ENCODE peak calls at places on chromosomes 2 and 18, in ten cellular contexts. L is adrenal gland, A is AG10803, D is pancreas, F is HCT116, O is lung, T is foreskin keratinocyte, R is AG09319, C is thoracic aorta, V is heart right ventricle. Y is an unnamed sample.

GRCh38 chr2:220499281-220499680 is 871.9 kb downstream of the SLC4A3 start:
- DNase-seq in L (no peak), A (peak; percentile 64), D (no peak), F (no peak), O (no peak), T (peak; percentile 43), R (peak; percentile 28), C (no peak), V (peak; percentile 10), Y (peak; percentile 18)

GRCh38 chr18:49560277-49561126 is 1.4 kb upstream of the LIPG start:
- DNase-seq in L (no peak), A (no peak), D (no peak), F (no peak), O (no peak), T (peak; percentile 43), R (no peak), C (no peak), V (no peak), Y (peak; percentile 57)

GRCh38 chr2:46748121-46748520 is 167.5 kb downstream of the MCFD2 start:
- DNase-seq in L (no peak), A (no peak), D (no peak), F (no peak), O (no peak), T (no peak), R (no peak), C (no peak), V (no peak), Y (no peak)

GRCh38 chr2:96325038-96325883 is at the start of gene ITPRIPL1:
- DNase-seq in L (no peak), A (no peak), D (no peak), F (no peak), O (no peak), T (no peak), R (no peak), C (no peak), V (no peak), Y (peak; percentile 10)

GRCh38 chr2:12293868-12294267 is 422.9 kb upstream of the TRIB2 start:
- DNase-seq in L (no peak), A (no peak), D (no peak), F (no peak), O (no peak), T (no peak), R (no peak), C (no peak), V (no peak), Y (no peak)

GRCh38 chr2:47686018-47686417 is 96.9 kb upstream of the MSH6 start:
- DNase-seq in L (no peak), A (no peak), D (no peak), F (no peak), O (peak; percentile 29), T (no peak), R (no peak), C (no peak), V (no peak), Y (no peak)

GRCh38 chr2:33628031-33628430 is 28.9 kb upstream of the FAM98A start:
- DNase-seq in L (no peak), A (no peak), D (no peak), F (no peak), O (no peak), T (no peak), R (no peak), C (no peak), V (no peak), Y (no peak)

GRCh38 chr2:216216951-216217903 is 108.1 kb downstream of the XRCC5 start:
- DNase-seq in L (no peak), A (peak; percentile 34), D (no peak), F (no peak), O (no peak), T (peak; percentile 64), R (peak; percentile 12), C (no peak), V (no peak), Y (no peak)

DNA sequence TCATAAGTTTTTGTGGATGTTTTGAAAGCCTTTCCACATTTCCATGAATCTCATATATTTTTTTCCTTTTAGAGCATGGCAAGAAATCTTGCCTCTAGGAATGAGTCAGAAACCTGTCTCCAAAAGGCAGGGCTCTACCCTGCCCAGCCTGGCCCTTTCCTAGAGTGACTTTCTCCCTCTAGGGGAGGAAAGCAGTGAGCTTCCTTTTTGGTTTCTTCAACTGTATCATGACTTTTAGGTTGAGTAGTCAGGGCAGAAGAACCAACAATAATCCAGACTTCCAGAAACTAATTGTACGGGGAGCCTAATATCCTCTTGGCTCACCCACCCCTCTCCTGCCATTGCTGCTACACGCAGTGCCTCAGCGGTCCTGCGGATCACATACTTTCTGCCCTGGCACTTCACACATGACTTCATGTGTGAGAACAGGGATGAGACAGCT is 300.3 kb downstream of the AGPS start:
- DNase-seq in L (no peak), A (peak; percentile 3), D (no peak), F (no peak), O (no peak), T (peak; percentile 79), R (no peak), C (no peak), V (no peak), Y (peak; percentile 47)
- TF ChIP-seq CTCF in L (no peak), A (no peak), D (no peak), F (no peak), O (no peak), T (peak; percentile 62), R (no peak), C (no peak), V (no peak), Y (peak; percentile 33)

GRCh38 chr2:43220229-43220981 is 6.0 kb downstream of the ZFP36L2 start:
- DNase-seq in L (no peak), A (peak; percentile 51), D (no peak), F (no peak), O (no peak), T (peak; percentile 78), R (no peak), C (no peak), V (no peak), Y (no peak)

GRCh38 chr2:43218221-43218549 is 8.2 kb downstream of the ZFP36L2 start:
- DNase-seq in L (no peak), A (peak; percentile 50), D (no peak), F (no peak), O (no peak), T (no peak), R (no peak), C (no peak), V (no peak), Y (no peak)

GRCh38 chr2:43218550-43219382 is 7.6 kb downstream of the ZFP36L2 start:
- DNase-seq in L (peak; percentile 57), A (peak; percentile 29), D (peak; percentile 65), F (no peak), O (peak; percentile 72), T (peak; percentile 75), R (no peak), C (no peak), V (peak; percentile 76), Y (peak; percentile 64)

GRCh38 chr2:43220982-43221659 is 5.3 kb downstream of the ZFP36L2 start:
- DNase-seq in L (peak; percentile 61), A (peak; percentile 91), D (peak; percentile 67), F (no peak), O (peak; percentile 53), T (peak; percentile 90), R (peak; percentile 96), C (no peak), V (peak; percentile 76), Y (peak; percentile 19)

GRCh38 chr2:43219383-43220228 is 6.8 kb downstream of the ZFP36L2 start:
- DNase-seq in L (peak; percentile 85), A (peak; percentile 78), D (peak; percentile 90), F (peak; percentile 75), O (peak; percentile 88), T (peak; percentile 86), R (no peak), C (peak; percentile 46), V (peak; percentile 90), Y (peak; percentile 91)
- TF ChIP-seq CTCF in L (no peak), A (no peak), D (no peak), F (no peak), O (no peak), T (no peak), R (no peak), C (no peak), V (no peak), Y (no peak)

DNA sequence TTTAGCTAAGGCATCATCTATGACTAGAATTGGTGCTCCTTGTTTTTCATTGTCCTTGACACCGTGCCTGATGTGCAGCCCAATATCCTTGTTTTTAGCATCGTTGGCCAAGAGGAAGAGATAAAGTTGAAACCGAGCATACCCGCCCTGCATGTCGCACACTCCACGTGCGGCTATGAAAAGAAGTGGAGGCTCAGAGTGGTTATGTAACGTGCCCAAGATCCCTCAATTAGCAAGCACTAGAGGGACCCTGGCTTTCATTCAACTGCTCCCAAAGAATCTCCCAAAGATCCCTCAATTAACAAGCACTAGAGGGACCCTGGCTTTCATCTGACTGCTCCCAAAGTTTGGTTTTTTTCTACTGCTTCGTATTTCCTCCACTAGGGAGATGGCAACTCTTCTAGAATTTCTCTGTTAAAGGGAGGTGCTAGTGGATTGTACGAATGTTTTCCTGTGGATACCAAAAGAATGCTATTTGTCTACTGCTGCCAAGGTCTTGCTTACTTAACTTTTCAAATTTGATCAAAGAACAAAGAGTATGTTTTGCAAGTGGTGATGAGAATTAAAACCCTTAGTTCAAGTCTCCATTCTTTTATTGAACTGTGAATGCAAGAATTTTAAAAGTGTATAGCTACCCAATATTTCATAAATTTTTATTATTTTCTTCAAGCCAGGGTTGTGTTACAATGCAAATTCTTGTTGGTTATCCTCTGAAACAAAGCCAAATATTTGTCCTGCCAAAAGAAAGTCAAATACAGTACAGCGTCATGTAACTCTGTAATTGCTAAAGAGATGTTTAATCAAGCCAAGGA is 92.1 kb downstream of the AOX1 start:
- DNase-seq in L (no peak), A (peak; percentile 86), D (no peak), F (no peak), O (no peak), T (no peak), R (peak; percentile 67), C (no peak), V (no peak), Y (no peak)
- TF ChIP-seq CTCF in L (no peak), A (peak; percentile 43), D (no peak), F (no peak), O (no peak), T (no peak), R (peak; percentile 13), C (no peak), V (no peak), Y (no peak)

GRCh38 chr2:234747833-234748559 is 203.8 kb upstream of the SH3BP4 start:
- DNase-seq in L (no peak), A (no peak), D (no peak), F (no peak), O (peak; percentile 7), T (no peak), R (no peak), C (no peak), V (no peak), Y (no peak)

GRCh38 chr2:234747032-234747431 is 204.8 kb upstream of the SH3BP4 start:
- DNase-seq in L (no peak), A (peak; percentile 49), D (no peak), F (no peak), O (no peak), T (no peak), R (no peak), C (no peak), V (no peak), Y (no peak)

GRCh38 chr2:234753701-234754100 is 198.1 kb upstream of the SH3BP4 start:
- DNase-seq in L (no peak), A (no peak), D (no peak), F (no peak), O (no peak), T (no peak), R (no peak), C (no peak), V (no peak), Y (no peak)

GRCh38 chr2:234754126-234754525 is 197.7 kb upstream of the SH3BP4 start:
- DNase-seq in L (no peak), A (no peak), D (no peak), F (no peak), O (no peak), T (peak; percentile 66), R (no peak), C (no peak), V (no peak), Y (no peak)

GRCh38 chr2:234751275-234751938 is 200.4 kb upstream of the SH3BP4 start:
- DNase-seq in L (no peak), A (peak; percentile 29), D (no peak), F (no peak), O (peak; percentile 9), T (no peak), R (no peak), C (no peak), V (no peak), Y (no peak)
- TF ChIP-seq CTCF in L (no peak), A (no peak), D (no peak), F (no peak), O (no peak), T (peak; percentile 28), R (no peak), C (no peak), V (no peak), Y (no peak)